ENCODE peak calls at places on chromosomes 7 and 10, in eight cellular contexts. O is tibial nerve, U is heart left ventricle, D is lower lobe of right lung, J is prostate gland, L is Peyer's patch, W is H9, K is colonic mucosa. H is an unnamed sample.

GRCh38 chr7:79506481-79506880 is 53.0 kb upstream of the MAGI2 start:
- DNase-seq in O (no peak), U (no peak), D (no peak), J (no peak), L (no peak), W (no peak), K (no peak), H (no peak)

GRCh38 chr10:129777687-129778086 is 186.4 kb downstream of the EBF3 start:
- DNase-seq in O (no peak), U (no peak), D (peak), J (no peak), L (peak), W (no peak), K (no peak), H (no peak)

GRCh38 chr10:13219685-13220670 is 14.2 kb downstream of the UCMA start:
- DNase-seq in O (no peak), U (no peak), D (no peak), J (no peak), L (peak), W (peak), K (peak), H (no peak)

GRCh38 chr10:72832701-72833100 is 60.8 kb upstream of the OIT3 start:
- DNase-seq in O (no peak), U (no peak), D (no peak), J (no peak), L (no peak), W (no peak), K (no peak), H (no peak)

GRCh38 chr10:91798736-91799579 is 732 bp downstream of the TNKS2 start:
- DNase-seq in O (no peak), U (no peak), D (peak), J (peak), L (no peak), W (peak), K (peak), H (peak)

GRCh38 chr10:100654835-100655759 is 90.3 kb upstream of the PAX2 start:
- DNase-seq in O (no peak), U (no peak), D (no peak), J (no peak), L (no peak), W (peak), K (no peak), H (no peak)

GRCh38 chr7:86598721-86599120 is 45.0 kb upstream of the GRM3 start:
- DNase-seq in O (no peak), U (no peak), D (no peak), J (no peak), L (no peak), W (peak), K (no peak), H (no peak)

GRCh38 chr7:165661-166369 is 26.6 kb upstream of the FAM20C start:
- DNase-seq in O (no peak), U (no peak), D (no peak), J (no peak), L (no peak), W (no peak), K (peak), H (no peak)

GRCh38 chr7:112572669-112573301 is 92.0 kb downstream of the LSMEM1 start:
- DNase-seq in O (no peak), U (no peak), D (no peak), J (peak), L (no peak), W (no peak), K (peak), H (no peak)

GRCh38 chr10:59393349-59393748 is 31.0 kb upstream of the FAM13C start:
- DNase-seq in O (no peak), U (no peak), D (no peak), J (no peak), L (no peak), W (no peak), K (no peak), H (no peak)

GRCh38 chr10:132134541-132135397 is 52.0 kb upstream of the DPYSL4 start:
- DNase-seq in O (no peak), U (no peak), D (peak), J (no peak), L (no peak), W (no peak), K (no peak), H (no peak)

GRCh38 chr10:113094114-113094486 is 144.1 kb downstream of the TCF7L2 start:
- DNase-seq in O (no peak), U (no peak), D (no peak), J (no peak), L (no peak), W (no peak), K (no peak), H (no peak)

GRCh38 chr10:71850745-71851629 is at the start of gene PSAP:
- DNase-seq in O (peak), U (peak), D (peak), J (peak), L (peak), W (peak), K (peak), H (peak)

GRCh38 chr10:70461397-70462348 is 16.9 kb upstream of the PALD1 start:
- DNase-seq in O (no peak), U (no peak), D (no peak), J (peak), L (peak), W (peak), K (peak), H (no peak)

GRCh38 chr7:66865290-66865864 is 55.6 kb upstream of the TMEM248 start:
- DNase-seq in O (no peak), U (no peak), D (no peak), J (no peak), L (no peak), W (no peak), K (no peak), H (no peak)
- H3K27ac ChIP-seq in O (no peak), U (no peak), D (no peak), J (no peak), L (no peak), W (no peak), K (no peak), H (no peak)

GRCh38 chr10:30724296-30724695 is 94.7 kb upstream of the LYZL2 start:
- DNase-seq in O (no peak), U (no peak), D (no peak), J (no peak), L (no peak), W (no peak), K (no peak), H (no peak)

GRCh38 chr10:30727524-30727923 is 98.0 kb upstream of the LYZL2 start:
- DNase-seq in O (no peak), U (no peak), D (no peak), J (no peak), L (no peak), W (no peak), K (no peak), H (no peak)

GRCh38 chr10:30722956-30723355 is 93.4 kb upstream of the LYZL2 start:
- DNase-seq in O (no peak), U (no peak), D (no peak), J (no peak), L (no peak), W (no peak), K (no peak), H (no peak)

GRCh38 chr10:30728127-30728526 is 98.6 kb upstream of the LYZL2 start:
- DNase-seq in O (no peak), U (no peak), D (no peak), J (no peak), L (no peak), W (no peak), K (no peak), H (no peak)

GRCh38 chr10:30725661-30726060 is 96.1 kb upstream of the LYZL2 start:
- DNase-seq in O (no peak), U (no peak), D (no peak), J (no peak), L (no peak), W (no peak), K (no peak), H (no peak)
- H3K27ac ChIP-seq in O (no peak), U (no peak), D (no peak), J (no peak), L (no peak), W (no peak), K (no peak), H (no peak)

DNA sequence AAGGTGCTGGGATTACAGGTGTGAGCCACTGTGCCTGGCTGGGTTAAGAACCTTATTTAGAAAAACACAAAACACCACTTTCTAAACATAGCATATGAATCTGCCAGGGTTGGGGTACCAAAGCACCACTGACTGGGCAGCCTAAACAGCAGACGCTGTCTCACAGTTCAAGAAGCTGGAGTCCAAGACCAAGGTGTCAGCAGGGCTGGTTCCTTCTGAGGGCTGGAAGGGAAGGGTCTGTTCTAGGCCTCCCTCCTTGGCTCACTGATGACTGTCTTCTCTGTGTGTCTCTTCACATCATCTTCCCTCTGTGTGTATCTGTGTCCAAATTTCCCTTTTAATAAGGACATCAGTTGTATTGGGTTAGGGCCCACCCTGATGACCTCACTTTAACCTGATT is 49.6 kb downstream of the HIPK2 start:
- DNase-seq in O (no peak), U (no peak), D (no peak), J (no peak), L (no peak), W (no peak), K (no peak), H (no peak)
- H3K27ac ChIP-seq in O (peak), U (peak), D (no peak), J (no peak), L (no peak), W (no peak), K (no peak), H (no peak)

GRCh38 chr10:7234109-7234508 is 176.7 kb downstream of the SFMBT2 start:
- DNase-seq in O (no peak), U (no peak), D (no peak), J (no peak), L (no peak), W (no peak), K (no peak), H (no peak)

GRCh38 chr10:7231420-7232414 is 179.1 kb downstream of the SFMBT2 start:
- DNase-seq in O (no peak), U (no peak), D (no peak), J (no peak), L (no peak), W (no peak), K (no peak), H (no peak)

GRCh38 chr10:7233259-7233991 is 177.4 kb downstream of the SFMBT2 start:
- DNase-seq in O (no peak), U (no peak), D (no peak), J (peak), L (no peak), W (no peak), K (no peak), H (no peak)

GRCh38 chr10:7239312-7239985 is 171.4 kb downstream of the SFMBT2 start:
- DNase-seq in O (no peak), U (no peak), D (no peak), J (no peak), L (no peak), W (no peak), K (no peak), H (no peak)

DNA sequence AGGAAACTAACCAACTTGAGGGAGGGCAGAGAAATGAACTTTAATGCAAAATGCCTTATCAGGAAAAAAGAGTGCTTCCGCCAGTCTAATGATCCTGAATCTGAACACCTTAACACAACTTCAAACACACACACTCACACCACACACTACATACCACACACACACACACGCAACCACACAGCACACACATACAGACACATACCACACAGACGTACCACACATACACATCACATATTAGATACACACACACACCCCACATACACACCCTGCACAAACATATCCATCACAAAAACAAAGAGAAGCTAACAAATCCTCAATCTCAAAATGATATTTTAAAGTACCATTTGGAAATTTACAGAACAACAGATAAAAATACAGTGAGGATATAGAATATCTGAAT is 175.5 kb downstream of the SFMBT2 start:
- DNase-seq in O (no peak), U (no peak), D (no peak), J (no peak), L (no peak), W (no peak), K (no peak), H (no peak)
- H3K27ac ChIP-seq in O (no peak), U (no peak), D (no peak), J (peak), L (no peak), W (no peak), K (no peak), H (no peak)

H was measured in effector memory CD4-positive, alpha-beta T cell.